ENCODE peak calls at places on chromosome 16, in six cellular contexts. E, B, M, Z, S and O are unnamed samples.

GRCh38 chr16:23407436-23408125 is 45.4 kb downstream of the COG7 start:
- DNase-seq in E (no peak), B (no peak), M (no peak), Z (no peak), S (no peak), O (no peak)

GRCh38 chr16:66267287-66268137 is 99.0 kb upstream of the CDH5 start:
- DNase-seq in E (no peak), B (no peak), M (no peak), Z (no peak), S (no peak), O (no peak)

GRCh38 chr16:58933186-58933585 is 199.1 kb upstream of the GOT2 start:
- DNase-seq in E (no peak), B (no peak), M (no peak), Z (no peak), S (no peak), O (no peak)

GRCh38 chr16:25707982-25708583 is 16.3 kb downstream of the HS3ST4 start:
- DNase-seq in E (no peak), B (no peak), M (no peak), Z (peak), S (no peak), O (no peak)

GRCh38 chr16:75801307-75801706 is 75.0 kb upstream of the CPHXL start:
- DNase-seq in E (no peak), B (peak), M (no peak), Z (no peak), S (no peak), O (peak)

GRCh38 chr16:13793788-13794461 is 126.0 kb upstream of the ERCC4 start:
- DNase-seq in E (no peak), B (no peak), M (no peak), Z (no peak), S (no peak), O (no peak)

GRCh38 chr16:64362193-64362592 is 759.7 kb downstream of the CDH11 start:
- DNase-seq in E (no peak), B (no peak), M (peak), Z (peak), S (no peak), O (peak)

GRCh38 chr16:50038756-50039529 is 13.9 kb downstream of the CNEP1R1 start:
- DNase-seq in E (no peak), B (no peak), M (no peak), Z (no peak), S (no peak), O (no peak)

GRCh38 chr16:16988963-16989362 is 481.8 kb downstream of the XYLT1 start:
- DNase-seq in E (no peak), B (no peak), M (no peak), Z (no peak), S (no peak), O (no peak)

GRCh38 chr16:67247698-67248400 is 568 bp upstream of the FHOD1 start:
- DNase-seq in E (no peak), B (no peak), M (no peak), Z (no peak), S (no peak), O (no peak)

GRCh38 chr16:83967838-83968482 is at the start of gene NECAB2:
- DNase-seq in E (no peak), B (no peak), M (no peak), Z (peak), S (peak), O (no peak)

GRCh38 chr16:85377388-85378144 is 235.6 kb upstream of the GSE1 start:
- DNase-seq in E (no peak), B (no peak), M (no peak), Z (no peak), S (no peak), O (peak)

GRCh38 chr16:75264531-75264998 is 13.1 kb upstream of the BCAR1 start:
- DNase-seq in E (no peak), B (peak), M (no peak), Z (peak), S (no peak), O (peak)

DNA sequence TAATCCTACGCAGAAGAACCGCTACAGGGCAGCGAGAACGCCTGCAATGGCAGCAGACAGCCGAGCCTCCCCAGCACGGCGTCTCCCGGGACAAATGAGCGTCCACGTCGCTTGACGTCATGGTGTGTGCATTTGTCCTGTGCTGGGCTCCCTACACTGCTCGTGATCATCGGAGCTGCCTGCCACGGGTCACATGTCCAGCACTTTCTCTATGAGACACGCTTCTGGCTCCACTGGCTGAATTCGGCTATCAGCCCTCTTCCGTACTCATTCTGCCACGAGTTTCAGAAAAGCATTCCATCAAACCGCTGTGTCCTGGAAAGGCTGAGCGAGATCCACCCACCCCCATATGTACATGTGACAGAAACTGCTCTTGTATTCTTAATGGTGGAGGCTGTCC is 28.4 kb upstream of the SHCBP1 start:
- DNase-seq in E (no peak), B (peak), M (no peak), Z (peak), S (no peak), O (peak)
- H3K4me3 ChIP-seq in E (no peak), B (peak), M (no peak), Z (peak), S (no peak), O (peak)

GRCh38 chr16:87442581-87442966 is 50.2 kb downstream of the ZCCHC14 start:
- DNase-seq in E (no peak), B (no peak), M (no peak), Z (no peak), S (no peak), O (no peak)
- TF ChIP-seq CTCF in E (no peak), B (no peak), M (no peak), Z (no peak), S (no peak), O (no peak)

GRCh38 chr16:53281280-53281679 is 153.0 kb upstream of the RBL2 start:
- DNase-seq in E (no peak), B (peak), M (no peak), Z (no peak), S (no peak), O (no peak)

GRCh38 chr16:53281859-53282258 is 152.4 kb upstream of the RBL2 start:
- DNase-seq in E (no peak), B (no peak), M (no peak), Z (no peak), S (no peak), O (no peak)

GRCh38 chr16:53285236-53285635 is 149.0 kb upstream of the RBL2 start:
- DNase-seq in E (no peak), B (no peak), M (no peak), Z (no peak), S (no peak), O (no peak)

GRCh38 chr16:53282328-53282727 is 151.9 kb upstream of the RBL2 start:
- DNase-seq in E (no peak), B (no peak), M (no peak), Z (no peak), S (no peak), O (no peak)

DNA sequence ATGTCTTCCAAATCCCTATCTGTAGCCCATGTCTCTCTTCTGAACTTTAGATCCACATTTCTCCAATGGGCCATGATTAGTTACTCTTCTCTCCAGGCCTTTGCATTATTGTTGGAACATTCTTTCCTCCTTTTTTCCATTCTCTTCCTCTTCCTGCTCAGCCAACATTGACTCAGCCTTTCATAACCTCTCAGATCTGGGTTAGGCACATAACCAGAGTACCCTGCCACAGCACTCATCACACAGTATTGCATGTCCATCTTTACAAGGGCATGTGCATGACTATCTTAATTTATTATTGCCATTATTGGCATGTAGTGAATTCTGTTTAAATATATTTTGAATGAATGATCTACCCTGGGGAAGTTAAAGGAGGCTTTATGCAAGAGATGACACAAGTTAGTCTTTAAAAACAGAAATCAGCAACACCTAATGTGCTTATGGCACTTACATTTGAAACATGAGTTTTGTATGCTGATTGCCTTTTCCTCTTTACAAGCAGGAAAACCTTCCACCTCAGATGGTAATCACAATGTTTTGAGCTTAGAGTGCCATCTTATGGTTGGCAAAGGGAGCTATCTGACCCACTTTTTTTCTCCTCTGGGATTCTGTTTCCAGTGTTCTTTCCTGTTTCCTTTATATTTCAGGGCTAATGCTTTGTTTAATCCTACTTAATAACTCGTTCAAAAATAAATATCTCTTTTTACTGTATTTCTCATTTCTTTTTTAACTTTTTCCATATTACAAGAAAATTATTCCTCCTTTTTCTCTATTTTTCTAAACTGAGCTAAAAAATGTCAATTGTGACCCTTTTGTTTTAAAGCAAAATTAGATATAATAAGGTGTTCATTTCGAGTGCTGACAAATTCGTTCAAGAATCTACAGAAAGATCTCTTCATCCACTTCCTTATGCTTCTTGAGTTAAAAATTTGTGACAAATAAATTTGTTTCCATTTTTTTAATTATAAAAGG is 151.0 kb upstream of the RBL2 start:
- DNase-seq in E (peak), B (peak), M (no peak), Z (peak), S (peak), O (peak)
- H3K4me3 ChIP-seq in E (no peak), B (no peak), M (no peak), Z (no peak), S (no peak), O (no peak)

DNA sequence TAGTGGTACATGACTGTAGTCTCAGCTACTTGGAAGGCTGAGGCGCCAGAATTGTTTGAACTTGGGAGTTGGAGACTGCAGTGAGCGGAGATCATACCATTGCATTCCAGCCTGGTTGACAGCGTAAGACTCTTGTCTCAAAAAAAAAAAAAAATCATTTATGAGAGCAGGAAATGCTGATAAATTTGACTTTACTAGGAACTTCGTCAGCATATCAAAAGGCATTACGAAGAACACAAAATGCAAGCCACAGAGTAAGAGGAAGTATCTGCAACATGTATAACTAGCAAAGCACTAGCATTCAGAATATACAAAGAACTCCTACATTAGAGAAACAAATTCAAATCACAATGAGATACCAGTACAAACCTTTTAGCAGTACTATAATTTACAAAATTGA is 279.3 kb downstream of the ZFHX3 start:
- DNase-seq in E (no peak), B (no peak), M (no peak), Z (no peak), S (no peak), O (no peak)
- TF ChIP-seq CTCF in E (no peak), B (no peak), M (no peak), Z (no peak), S (no peak), O (no peak)

GRCh38 chr16:90046122-90046970 is 27.1 kb upstream of the DBNDD1 start:
- DNase-seq in E (no peak), B (no peak), M (no peak), Z (no peak), S (no peak), O (no peak)
- H3K4me3 ChIP-seq in E (peak), B (peak), M (peak), Z (no peak), S (peak), O (peak)

GRCh38 chr16:10878328-10878643 is 1.3 kb downstream of the CIITA start:
- DNase-seq in E (no peak), B (no peak), M (no peak), Z (no peak), S (no peak), O (no peak)

GRCh38 chr16:10881479-10882030 is 4.6 kb downstream of the CIITA start:
- DNase-seq in E (no peak), B (no peak), M (no peak), Z (no peak), S (no peak), O (no peak)

GRCh38 chr16:10880609-10881452 is 3.8 kb downstream of the CIITA start:
- DNase-seq in E (no peak), B (no peak), M (no peak), Z (no peak), S (no peak), O (no peak)

GRCh38 chr16:10878644-10879498 is 1.9 kb downstream of the CIITA start:
- DNase-seq in E (no peak), B (peak), M (peak), Z (peak), S (no peak), O (peak)

DNA sequence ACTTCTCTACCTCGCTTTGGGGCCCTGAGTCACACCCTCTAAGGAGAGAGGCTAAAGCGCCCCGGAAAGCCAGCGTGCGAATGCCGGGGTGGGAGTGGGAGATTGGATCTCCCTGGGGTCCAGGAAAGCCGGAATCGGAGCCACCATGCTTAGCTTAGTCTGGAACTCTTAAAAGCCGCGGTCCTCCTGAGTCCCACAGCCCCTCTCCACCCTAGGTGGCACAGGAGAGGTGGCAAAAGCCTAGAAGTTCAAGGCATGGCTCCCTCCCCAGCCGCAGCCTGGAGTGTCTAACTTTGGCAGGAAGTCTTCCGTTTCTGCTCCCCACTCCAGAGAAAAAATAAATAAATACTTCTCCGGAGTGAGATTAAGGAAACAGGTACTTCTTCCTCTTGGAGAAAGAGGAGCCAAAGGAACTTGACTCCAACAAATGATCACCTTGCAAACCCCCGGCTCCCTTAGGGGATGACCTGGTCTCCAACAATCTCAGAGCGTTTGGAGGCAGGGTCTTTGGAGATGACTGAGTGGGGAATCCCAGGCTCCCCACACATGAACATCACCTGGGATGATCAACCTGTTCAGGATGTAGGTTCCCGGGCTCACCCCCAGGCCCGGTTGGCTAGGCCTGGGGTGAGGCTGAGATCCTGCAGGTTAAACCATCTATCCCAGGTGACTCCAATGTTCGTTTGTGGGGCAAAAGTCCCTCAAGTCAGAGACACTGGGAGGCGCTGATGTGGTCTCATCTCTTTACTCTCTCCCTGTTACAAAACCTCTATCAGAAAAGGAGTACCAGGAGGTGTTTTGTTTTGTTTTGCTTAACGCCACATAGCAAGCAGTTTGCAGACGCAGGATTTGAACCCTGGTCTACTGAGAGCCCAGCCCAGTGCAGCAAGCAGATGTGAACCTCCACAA is 2.9 kb downstream of the CIITA start:
- DNase-seq in E (no peak), B (no peak), M (no peak), Z (no peak), S (no peak), O (no peak)
- TF ChIP-seq CTCF in E (no peak), B (no peak), M (no peak), Z (no peak), S (no peak), O (no peak)

GRCh38 chr16:71931599-71931998 is 36.3 kb downstream of the IST1 start:
- DNase-seq in E (no peak), B (no peak), M (no peak), Z (no peak), S (no peak), O (no peak)

GRCh38 chr16:71937868-71938510 is 42.7 kb downstream of the IST1 start:
- DNase-seq in E (no peak), B (no peak), M (no peak), Z (no peak), S (no peak), O (no peak)

GRCh38 chr16:71933017-71933416 is 37.7 kb downstream of the IST1 start:
- DNase-seq in E (no peak), B (no peak), M (no peak), Z (no peak), S (no peak), O (no peak)

GRCh38 chr16:71930993-71931392 is 35.7 kb downstream of the IST1 start:
- DNase-seq in E (no peak), B (no peak), M (no peak), Z (no peak), S (no peak), O (no peak)

GRCh38 chr16:71933913-71934696 is 38.8 kb downstream of the IST1 start:
- DNase-seq in E (no peak), B (peak), M (peak), Z (peak), S (no peak), O (peak)
- H3K4me3 ChIP-seq in E (no peak), B (no peak), M (no peak), Z (no peak), S (no peak), O (no peak)

GRCh38 chr16:89344846-89345577 is 127.5 kb downstream of the ZNF778 start:
- DNase-seq in E (no peak), B (no peak), M (no peak), Z (no peak), S (no peak), O (no peak)
- TF ChIP-seq CTCF in E (no peak), B (no peak), M (no peak), Z (no peak), S (no peak), O (no peak)

GRCh38 chr16:70380205-70380918 is 33.7 kb downstream of the DDX19A start:
- DNase-seq in E (peak), B (peak), M (peak), Z (peak), S (peak), O (peak)
- H3K4me3 ChIP-seq in E (peak), B (peak), M (peak), Z (peak), S (peak), O (peak)

GRCh38 chr16:56319391-56319790 is 106.0 kb downstream of the AMFR start:
- DNase-seq in E (no peak), B (no peak), M (no peak), Z (no peak), S (no peak), O (no peak)

GRCh38 chr16:56314244-56314850 is 111.0 kb downstream of the AMFR start:
- DNase-seq in E (no peak), B (no peak), M (no peak), Z (no peak), S (no peak), O (no peak)

GRCh38 chr16:56315955-56316354 is 109.4 kb downstream of the AMFR start:
- DNase-seq in E (no peak), B (no peak), M (no peak), Z (no peak), S (no peak), O (no peak)

GRCh38 chr16:56317998-56318912 is 107.1 kb downstream of the AMFR start:
- DNase-seq in E (peak), B (peak), M (peak), Z (peak), S (peak), O (peak)

DNA sequence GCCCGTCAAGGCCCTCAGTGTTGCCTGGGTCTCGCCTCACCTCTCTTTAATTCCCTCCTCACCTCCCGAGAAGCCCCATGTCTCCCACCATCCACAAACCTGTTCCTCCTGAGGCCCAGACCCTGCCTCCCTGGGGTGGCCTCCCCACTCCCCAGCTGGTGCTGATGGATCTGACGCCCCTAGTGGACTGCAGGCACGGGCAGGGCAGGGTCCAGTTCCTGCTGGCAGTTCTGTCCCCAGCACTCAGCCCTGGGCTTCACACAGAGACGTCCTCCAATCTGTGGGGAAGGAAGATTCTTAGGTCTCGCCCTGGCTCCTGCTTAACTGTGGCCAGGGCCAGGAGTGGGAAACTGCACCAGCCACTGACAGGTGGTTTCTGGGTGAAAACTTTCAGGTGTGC is 108.8 kb downstream of the AMFR start:
- DNase-seq in E (no peak), B (no peak), M (no peak), Z (no peak), S (no peak), O (no peak)
- TF ChIP-seq CTCF in E (no peak), B (no peak), M (no peak), Z (no peak), S (no peak), O (no peak)